ENCODE peak calls at places on chromosomes 11 and 22, in four cellular contexts. Q, D, X and Y are unnamed samples.

GRCh38 chr11:72760543-72761400 is 8.6 kb upstream of the ARAP1 start:
- DNase-seq in Q (no peak), D (no peak), X (peak), Y (no peak)

GRCh38 chr11:60974726-60975125 is 3.2 kb downstream of the CD6 start:
- DNase-seq in Q (peak), D (no peak), X (no peak), Y (no peak)

GRCh38 chr11:2737876-2738275 is 38.1 kb upstream of the KCNQ1OT1 start:
- DNase-seq in Q (no peak), D (no peak), X (no peak), Y (no peak)

GRCh38 chr22:36873614-36874308 is 13.0 kb downstream of the NCF4 start:
- DNase-seq in Q (peak), D (no peak), X (peak), Y (peak)

GRCh38 chr11:2890466-2891241 is 5.1 kb upstream of the CDKN1C start:
- DNase-seq in Q (no peak), D (no peak), X (no peak), Y (peak)

GRCh38 chr22:35043251-35043931 is 22.6 kb upstream of the ISX start:
- DNase-seq in Q (no peak), D (no peak), X (peak), Y (no peak)

GRCh38 chr22:40855104-40855959 is 1.1 kb downstream of the ST13 start:
- DNase-seq in Q (no peak), D (no peak), X (peak), Y (no peak)

GRCh38 chr11:103845331-103845730 is 191.1 kb upstream of the DDI1 start:
- DNase-seq in Q (no peak), D (no peak), X (no peak), Y (no peak)